ENCODE peak calls at places on chromosomes 11 and 22, in seven cellular contexts. I is mesothelial cell of epicardium, B is natural killer cell, K is thoracic aorta, J is nephron progenitor cell, T is HCT116, F is bronchial epithelial cell. X is an unnamed sample.

GRCh38 chr11:35424157-35424945 is 5.0 kb upstream of the SLC1A2 start:
- DNase-seq in I (no peak), B (no peak), K (no peak), J (no peak), T (no peak), F (no peak), X (no peak)

GRCh38 chr11:74871037-74871436 is 77.9 kb downstream of the XRRA1 start:
- DNase-seq in I (no peak), B (no peak), K (no peak), J (no peak), T (no peak), F (no peak), X (no peak)

GRCh38 chr22:33357894-33358440 is 299.8 kb upstream of the SYN3 start:
- DNase-seq in I (no peak), B (no peak), K (no peak), J (no peak), T (no peak), F (no peak), X (no peak)

GRCh38 chr11:32110795-32111194 is 19.9 kb downstream of the RCN1 start:
- DNase-seq in I (no peak), B (no peak), K (no peak), J (no peak), T (no peak), F (no peak), X (no peak)

GRCh38 chr11:64876226-64876750 is 2.1 kb downstream of the EHD1 start:
- DNase-seq in I (no peak), B (no peak), K (no peak), J (no peak), T (no peak), F (no peak), X (no peak)

GRCh38 chr11:103433380-103433779 is 324.2 kb downstream of the DYNC2H1 start:
- DNase-seq in I (no peak), B (no peak), K (no peak), J (no peak), T (no peak), F (peak), X (no peak)

GRCh38 chr11:67060111-67060522 is 3.5 kb downstream of the RHOD start:
- DNase-seq in I (no peak), B (no peak), K (no peak), J (no peak), T (no peak), F (peak), X (no peak)

GRCh38 chr11:111063711-111064110 is 181.8 kb upstream of the POU2AF2 start:
- DNase-seq in I (no peak), B (no peak), K (no peak), J (no peak), T (no peak), F (peak), X (no peak)

GRCh38 chr11:68976095-68976494 is 4.7 kb downstream of the MRGPRD start:
- DNase-seq in I (no peak), B (no peak), K (no peak), J (no peak), T (no peak), F (no peak), X (no peak)

GRCh38 chr11:93729129-93729616 is 12.1 kb downstream of the TAF1D start:
- DNase-seq in I (no peak), B (no peak), K (no peak), J (no peak), T (no peak), F (no peak), X (no peak)

GRCh38 chr11:66889974-66890373 is 33.1 kb downstream of the LRFN4 start:
- DNase-seq in I (no peak), B (no peak), K (no peak), J (no peak), T (no peak), F (no peak), X (no peak)

GRCh38 chr22:38221908-38222796 is 20.4 kb downstream of the MAFF start:
- DNase-seq in I (no peak), B (no peak), K (no peak), J (no peak), T (no peak), F (no peak), X (no peak)

GRCh38 chr11:105468154-105468553 is 141.7 kb upstream of the GRIA4 start:
- DNase-seq in I (no peak), B (no peak), K (no peak), J (no peak), T (no peak), F (no peak), X (no peak)

GRCh38 chr11:64459016-64459415 is 100.1 kb downstream of the RPS6KA4 start:
- DNase-seq in I (no peak), B (no peak), K (no peak), J (no peak), T (no peak), F (no peak), X (no peak)

GRCh38 chr22:26610983-26611382 is 6.8 kb downstream of the CRYBB1 start:
- DNase-seq in I (no peak), B (no peak), K (no peak), J (no peak), T (no peak), F (no peak), X (no peak)

GRCh38 chr11:399731-400211 is 5.8 kb downstream of the PKP3 start:
- DNase-seq in I (no peak), B (no peak), K (no peak), J (no peak), T (no peak), F (no peak), X (no peak)

GRCh38 chr22:19825016-19825339 is 29.7 kb downstream of the GNB1L start:
- DNase-seq in I (no peak), B (no peak), K (no peak), J (no peak), T (no peak), F (no peak), X (peak)

GRCh38 chr11:31045335-31045734 is 324.2 kb downstream of the DCDC1 start:
- DNase-seq in I (no peak), B (no peak), K (no peak), J (no peak), T (peak), F (peak), X (no peak)

GRCh38 chr11:65383778-65384177 is 1.3 kb upstream of the SLC25A45 start:
- DNase-seq in I (no peak), B (no peak), K (no peak), J (no peak), T (no peak), F (no peak), X (no peak)

GRCh38 chr11:69913591-69914285 is 94.5 kb upstream of the FGF3 start:
- DNase-seq in I (no peak), B (no peak), K (no peak), J (peak), T (no peak), F (no peak), X (no peak)

GRCh38 chr22:47159592-47159991 is 397.1 kb downstream of the TBC1D22A start:
- DNase-seq in I (no peak), B (no peak), K (no peak), J (no peak), T (no peak), F (no peak), X (no peak)

GRCh38 chr11:72231396-72232259 is 7.1 kb downstream of the INPPL1 start:
- DNase-seq in I (no peak), B (no peak), K (no peak), J (no peak), T (no peak), F (no peak), X (peak)

GRCh38 chr11:128146926-128147605 is 440.3 kb downstream of the ETS1 start:
- DNase-seq in I (no peak), B (no peak), K (no peak), J (no peak), T (no peak), F (peak), X (no peak)

GRCh38 chr11:9760180-9760550 is 96.3 kb downstream of the SWAP70 start:
- DNase-seq in I (no peak), B (no peak), K (peak), J (no peak), T (no peak), F (no peak), X (no peak)

GRCh38 chr11:35655856-35656255 is 6.7 kb upstream of the TRIM44 start:
- DNase-seq in I (no peak), B (no peak), K (no peak), J (no peak), T (no peak), F (no peak), X (no peak)

GRCh38 chr11:18741783-18742182 is 15.8 kb upstream of the IGSF22 start:
- DNase-seq in I (no peak), B (no peak), K (no peak), J (no peak), T (no peak), F (no peak), X (no peak)
- TF ChIP-seq CTCF in I (no peak), B (no peak), K (no peak), J (no peak), T (no peak), F (no peak), X (no peak)

GRCh38 chr11:34308821-34309585 is 48.8 kb downstream of the ABTB2 start:
- DNase-seq in I (no peak), B (no peak), K (no peak), J (no peak), T (no peak), F (no peak), X (no peak)
- TF ChIP-seq CTCF in I (no peak), B (no peak), K (no peak), J (no peak), T (no peak), F (no peak), X (no peak)

DNA sequence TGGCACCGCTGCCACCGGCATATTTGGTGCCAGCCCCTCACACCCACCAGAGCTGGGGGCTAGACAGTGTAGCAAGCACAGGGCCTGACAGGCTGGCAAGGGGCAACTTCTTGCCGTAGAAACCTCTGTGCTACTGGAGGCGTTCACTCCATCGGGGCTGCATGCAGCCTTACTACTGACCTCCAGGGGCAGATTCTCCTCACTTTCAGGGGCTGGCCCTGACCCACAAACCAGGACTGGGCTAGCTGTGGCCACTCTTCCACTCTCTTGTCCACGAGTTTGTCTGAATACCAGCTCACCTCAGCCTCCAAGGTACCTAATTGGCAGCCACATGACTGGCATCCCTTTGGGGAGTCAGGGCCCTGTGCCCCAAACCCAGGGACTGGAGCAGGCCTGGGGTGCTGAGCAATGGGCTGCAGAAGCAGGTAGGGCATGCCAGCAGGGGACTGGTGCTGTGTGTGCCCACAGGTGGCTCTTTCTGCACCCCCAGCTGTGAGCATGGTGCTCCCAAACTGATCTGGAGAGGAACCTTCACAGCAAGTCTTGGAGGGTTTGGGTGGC is 2.1 kb upstream of the LMO1 start:
- DNase-seq in I (peak), B (no peak), K (no peak), J (no peak), T (no peak), F (no peak), X (no peak)
- TF ChIP-seq CTCF in I (peak), B (no peak), K (no peak), J (peak), T (no peak), F (peak), X (peak)

GRCh38 chr22:22178566-22178965 is 66.0 kb upstream of the VPREB1 start:
- DNase-seq in I (no peak), B (no peak), K (no peak), J (no peak), T (no peak), F (no peak), X (no peak)
- TF ChIP-seq CTCF in I (no peak), B (no peak), K (no peak), J (no peak), T (no peak), F (no peak), X (no peak)

GRCh38 chr11:47406896-47407745 is 1.3 kb upstream of the SLC39A13 start:
- DNase-seq in I (no peak), B (no peak), K (no peak), J (no peak), T (no peak), F (no peak), X (no peak)
- TF ChIP-seq CTCF in I (no peak), B (no peak), K (peak), J (no peak), T (no peak), F (no peak), X (peak)

GRCh38 chr22:49582171-49582570 is 245.5 kb downstream of the BRD1 start:
- DNase-seq in I (no peak), B (no peak), K (no peak), J (no peak), T (no peak), F (no peak), X (no peak)
- TF ChIP-seq CTCF in I (no peak), B (no peak), K (no peak), J (no peak), T (no peak), F (no peak), X (no peak)